ENCODE peak calls at places on chromosomes 4 and X, in four cellular contexts. One of them, this sample, is unnamed.

GRCh38 chrX:71632923-71633657 is 14.8 kb upstream of the CXCR3 start:
- DNase-seq in SK-N-SH: no peak
- DNase-seq in left ventricle myocardium inferior: no peak
- DNase-seq in OCI-LY7: no peak
- DNase-seq in this sample: no peak

GRCh38 chrX:25015486-25016360 is at the start of gene ARX:
- DNase-seq in SK-N-SH: peak; percentile 90
- DNase-seq in OCI-LY7: peak; percentile 33
- DNase-seq in left ventricle myocardium inferior: peak; percentile 25
- DNase-seq in this sample: peak; percentile 57

GRCh38 chr4:20323991-20324390 is 72.3 kb downstream of the SLIT2 start:
- DNase-seq in SK-N-SH: no peak
- DNase-seq in left ventricle myocardium inferior: no peak
- DNase-seq in OCI-LY7: no peak
- DNase-seq in this sample: no peak

GRCh38 chrX:2474280-2474962 is 26.4 kb downstream of the DHRSX start:
- DNase-seq in SK-N-SH: no peak
- DNase-seq in OCI-LY7: no peak
- DNase-seq in left ventricle myocardium inferior: no peak
- DNase-seq in this sample: no peak

GRCh38 chr4:185211035-185211434 is 1.6 kb downstream of the SNX25 start:
- DNase-seq in OCI-LY7: peak; percentile 33
- DNase-seq in SK-N-SH: no peak
- DNase-seq in left ventricle myocardium inferior: no peak
- DNase-seq in this sample: peak; percentile 46

GRCh38 chr4:26157541-26157940 is 163.3 kb upstream of the RBPJ start:
- DNase-seq in left ventricle myocardium inferior: no peak
- DNase-seq in OCI-LY7: no peak
- DNase-seq in SK-N-SH: no peak
- DNase-seq in this sample: no peak

GRCh38 chr4:149050840-149051239 is 608.6 kb upstream of the NR3C2 start:
- DNase-seq in OCI-LY7: no peak
- DNase-seq in SK-N-SH: no peak
- DNase-seq in left ventricle myocardium inferior: no peak
- DNase-seq in this sample: no peak

GRCh38 chr4:68375667-68376559 is 26.0 kb upstream of the YTHDC1 start:
- DNase-seq in OCI-LY7: peak; percentile 65
- DNase-seq in left ventricle myocardium inferior: no peak
- DNase-seq in SK-N-SH: peak; percentile 65
- DNase-seq in this sample: peak; percentile 32

GRCh38 chrX:49186125-49187027 is at the start of gene PRICKLE3:
- DNase-seq in left ventricle myocardium inferior: peak; percentile 85
- DNase-seq in SK-N-SH: no peak
- DNase-seq in OCI-LY7: peak; percentile 87
- DNase-seq in this sample: peak; percentile 89

GRCh38 chr4:27084685-27085356 is 224.2 kb downstream of the STIM2 start:
- DNase-seq in OCI-LY7: no peak
- DNase-seq in left ventricle myocardium inferior: peak; percentile 24
- DNase-seq in SK-N-SH: peak; percentile 52
- DNase-seq in this sample: peak; percentile 45

GRCh38 chr4:138242076-138242829 is at the start of gene SLC7A11:
- DNase-seq in left ventricle myocardium inferior: no peak
- DNase-seq in SK-N-SH: peak; percentile 27
- DNase-seq in OCI-LY7: peak; percentile 97
- DNase-seq in this sample: no peak
- TF ChIP-seq CTCF in left ventricle myocardium inferior: no peak
- TF ChIP-seq CTCF in SK-N-SH: no peak
- TF ChIP-seq CTCF in OCI-LY7: no peak
- TF ChIP-seq CTCF in this sample: no peak

DNA sequence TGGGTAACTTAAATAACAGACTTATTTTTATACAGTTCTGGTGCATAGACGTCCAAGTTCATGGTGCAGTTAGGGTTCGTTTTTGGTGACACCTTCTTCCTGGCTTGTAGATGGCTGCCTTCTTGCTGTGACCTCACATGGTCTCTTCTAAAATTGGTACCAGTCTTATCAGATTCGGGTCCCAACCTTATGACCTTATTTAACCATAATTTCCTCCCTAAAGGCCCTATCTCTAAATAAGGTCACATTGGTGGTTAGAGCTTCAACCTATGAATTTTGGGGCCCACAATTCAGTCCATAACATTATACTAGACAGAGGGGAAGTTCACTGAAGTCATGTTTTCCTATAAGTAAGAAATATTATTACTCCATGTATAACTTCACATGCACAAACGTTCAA is 128.0 kb downstream of the CFAP299 start:
- DNase-seq in OCI-LY7: no peak
- DNase-seq in SK-N-SH: no peak
- DNase-seq in left ventricle myocardium inferior: no peak
- DNase-seq in this sample: no peak
- H3K4me3 ChIP-seq in OCI-LY7: no peak overlapping the region
- H3K4me3 ChIP-seq in SK-N-SH: no peak overlapping the region
- H3K4me3 ChIP-seq in left ventricle myocardium inferior: no peak overlapping the region
- H3K4me3 ChIP-seq in this sample: no peak overlapping the region

DNA sequence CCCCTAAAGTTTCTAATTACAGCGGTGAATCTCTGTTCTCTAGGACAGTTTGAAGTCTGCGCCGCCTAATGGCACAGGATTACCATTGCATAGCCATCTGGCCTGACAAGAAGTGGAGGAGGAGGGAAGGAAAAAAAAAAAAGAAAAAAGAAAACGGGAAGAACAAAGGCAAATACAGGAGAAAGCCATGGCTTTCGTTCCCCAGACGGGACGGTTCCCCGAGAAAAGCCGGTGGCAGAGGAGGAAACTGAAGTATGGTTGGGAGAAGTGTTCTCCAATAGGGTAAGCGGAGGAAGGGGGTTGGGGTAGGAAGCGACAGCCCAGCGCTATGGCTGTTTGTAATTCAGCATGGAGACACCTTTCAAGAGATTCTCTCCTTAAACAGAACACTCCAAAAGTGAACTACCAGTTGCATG is 80.8 kb downstream of the HMGN5 start:
- DNase-seq in OCI-LY7: peak; percentile 77
- DNase-seq in SK-N-SH: peak; percentile 8
- DNase-seq in left ventricle myocardium inferior: peak; percentile 16
- DNase-seq in this sample: peak; percentile 55
- TF ChIP-seq CTCF in OCI-LY7: peak; percentile 80
- TF ChIP-seq CTCF in SK-N-SH: peak; percentile 70
- TF ChIP-seq CTCF in left ventricle myocardium inferior: peak; percentile 65
- TF ChIP-seq CTCF in this sample: peak; percentile 54

GRCh38 chrX:68694429-68695205 is 47.2 kb downstream of the STARD8 start:
- DNase-seq in left ventricle myocardium inferior: no peak
- DNase-seq in SK-N-SH: no peak
- DNase-seq in OCI-LY7: no peak
- DNase-seq in this sample: no peak
- H3K4me3 ChIP-seq in left ventricle myocardium inferior: peak overlapping the region; percentile 77
- H3K4me3 ChIP-seq in SK-N-SH: peak overlapping the region; percentile 53
- H3K4me3 ChIP-seq in OCI-LY7: no peak overlapping the region
- H3K4me3 ChIP-seq in this sample: no peak overlapping the region

DNA sequence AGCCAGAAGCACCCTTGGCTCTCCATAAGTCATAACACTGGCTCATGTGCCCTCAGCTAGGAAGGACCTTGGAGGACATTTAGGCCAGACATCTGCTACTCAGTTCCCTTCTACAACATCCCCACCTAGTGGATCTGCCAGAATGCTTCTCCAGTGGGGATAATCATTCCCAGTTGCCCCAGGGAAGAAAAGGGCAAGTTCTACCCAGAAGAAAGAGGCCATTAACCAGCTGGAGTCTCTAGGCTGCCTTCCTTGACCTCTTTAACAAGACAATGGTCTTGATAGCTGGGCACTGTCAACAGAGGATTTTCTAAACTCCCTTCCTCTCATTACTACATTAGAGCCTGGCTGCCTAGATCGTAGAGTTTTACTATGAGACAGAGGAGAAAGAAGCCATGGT is 42.0 kb downstream of the LGI2 start:
- DNase-seq in OCI-LY7: no peak
- DNase-seq in SK-N-SH: no peak
- DNase-seq in left ventricle myocardium inferior: no peak
- DNase-seq in this sample: no peak
- TF ChIP-seq CTCF in OCI-LY7: peak; percentile 32
- TF ChIP-seq CTCF in SK-N-SH: peak; percentile 38
- TF ChIP-seq CTCF in left ventricle myocardium inferior: peak; percentile 59
- TF ChIP-seq CTCF in this sample: peak; percentile 15

GRCh38 chrX:133983974-133984578 is 1.3 kb downstream of the GPC3 start:
- DNase-seq in left ventricle myocardium inferior: no peak
- DNase-seq in SK-N-SH: no peak
- DNase-seq in OCI-LY7: no peak
- DNase-seq in this sample: no peak
- H3K4me3 ChIP-seq in left ventricle myocardium inferior: peak overlapping the region; percentile 55
- H3K4me3 ChIP-seq in SK-N-SH: no peak overlapping the region
- H3K4me3 ChIP-seq in OCI-LY7: no peak overlapping the region
- H3K4me3 ChIP-seq in this sample: no peak overlapping the region

GRCh38 chrX:54442790-54443189 is 2.6 kb downstream of the TSR2 start:
- DNase-seq in OCI-LY7: no peak
- DNase-seq in SK-N-SH: no peak
- DNase-seq in left ventricle myocardium inferior: no peak
- DNase-seq in this sample: no peak

GRCh38 chrX:54444752-54445151 is 4.5 kb downstream of the TSR2 start:
- DNase-seq in SK-N-SH: no peak
- DNase-seq in left ventricle myocardium inferior: no peak
- DNase-seq in OCI-LY7: no peak
- DNase-seq in this sample: no peak

GRCh38 chrX:54435121-54435520 is 5.1 kb upstream of the TSR2 start:
- DNase-seq in SK-N-SH: no peak
- DNase-seq in left ventricle myocardium inferior: no peak
- DNase-seq in OCI-LY7: no peak
- DNase-seq in this sample: no peak

GRCh38 chrX:54446084-54446483 is 5.9 kb downstream of the TSR2 start:
- DNase-seq in OCI-LY7: no peak
- DNase-seq in left ventricle myocardium inferior: no peak
- DNase-seq in SK-N-SH: no peak
- DNase-seq in this sample: no peak

DNA sequence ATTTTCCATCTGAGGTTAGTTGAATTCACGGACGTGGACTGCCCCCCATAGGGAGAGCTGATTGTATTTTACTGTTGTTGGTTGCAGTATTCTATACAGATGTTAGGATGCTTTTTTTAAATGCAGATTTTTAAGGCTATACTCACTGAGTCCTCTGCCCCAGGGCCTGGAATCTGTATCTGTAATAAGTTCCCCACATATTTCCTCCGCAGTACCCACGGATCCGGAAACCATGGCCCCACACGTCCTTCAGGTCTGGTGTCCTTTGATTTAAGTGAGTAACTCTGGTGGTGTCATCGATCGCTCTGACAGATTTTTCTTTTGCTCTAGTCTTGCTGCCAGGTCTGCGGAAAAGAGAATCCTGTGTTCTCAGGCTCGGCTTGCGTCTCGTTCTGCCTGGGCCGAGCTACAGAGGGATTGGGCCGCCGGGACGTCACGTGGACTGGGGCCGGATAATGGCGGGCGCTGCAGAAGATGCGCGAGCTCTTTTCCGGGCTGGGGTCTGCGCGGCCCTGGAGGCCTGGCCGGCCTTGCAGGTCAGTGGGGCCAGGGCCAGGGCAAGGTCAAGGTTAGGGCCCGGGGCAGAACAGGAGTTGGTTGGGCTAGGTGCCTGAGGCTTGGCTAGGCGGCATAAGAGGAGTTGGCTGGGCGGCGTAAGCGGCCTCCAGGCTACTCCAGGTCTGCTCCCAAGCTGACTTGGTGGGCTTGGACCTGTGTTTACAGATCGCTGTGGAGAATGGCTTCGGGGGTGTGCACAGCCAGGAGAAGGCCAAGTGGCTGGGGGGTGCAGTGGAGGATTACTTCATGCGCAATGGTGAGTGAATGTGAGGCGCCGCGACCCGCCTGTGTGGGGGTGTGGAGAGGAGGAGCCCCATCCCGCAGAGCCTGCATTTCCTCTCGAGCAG is at the start of gene TSR2:
- DNase-seq in OCI-LY7: peak; percentile 86
- DNase-seq in SK-N-SH: peak; percentile 82
- DNase-seq in left ventricle myocardium inferior: peak; percentile 79
- DNase-seq in this sample: peak; percentile 84
- TF ChIP-seq CTCF in OCI-LY7: peak; percentile 56
- TF ChIP-seq CTCF in SK-N-SH: peak; percentile 47
- TF ChIP-seq CTCF in left ventricle myocardium inferior: no peak
- TF ChIP-seq CTCF in this sample: no peak

GRCh38 chr4:126451237-126451885 is 1136.6 kb downstream of the FAT4 start:
- DNase-seq in OCI-LY7: no peak
- DNase-seq in left ventricle myocardium inferior: no peak
- DNase-seq in SK-N-SH: no peak
- DNase-seq in this sample: no peak

GRCh38 chr4:126448093-126448820 is 1133.5 kb downstream of the FAT4 start:
- DNase-seq in SK-N-SH: no peak
- DNase-seq in left ventricle myocardium inferior: no peak
- DNase-seq in OCI-LY7: no peak
- DNase-seq in this sample: no peak

GRCh38 chr4:126445596-126445995 is 1130.8 kb downstream of the FAT4 start:
- DNase-seq in SK-N-SH: no peak
- DNase-seq in left ventricle myocardium inferior: no peak
- DNase-seq in OCI-LY7: no peak
- DNase-seq in this sample: no peak

GRCh38 chr4:126441173-126441810 is 1126.5 kb downstream of the FAT4 start:
- DNase-seq in left ventricle myocardium inferior: no peak
- DNase-seq in SK-N-SH: no peak
- DNase-seq in OCI-LY7: no peak
- DNase-seq in this sample: no peak

DNA sequence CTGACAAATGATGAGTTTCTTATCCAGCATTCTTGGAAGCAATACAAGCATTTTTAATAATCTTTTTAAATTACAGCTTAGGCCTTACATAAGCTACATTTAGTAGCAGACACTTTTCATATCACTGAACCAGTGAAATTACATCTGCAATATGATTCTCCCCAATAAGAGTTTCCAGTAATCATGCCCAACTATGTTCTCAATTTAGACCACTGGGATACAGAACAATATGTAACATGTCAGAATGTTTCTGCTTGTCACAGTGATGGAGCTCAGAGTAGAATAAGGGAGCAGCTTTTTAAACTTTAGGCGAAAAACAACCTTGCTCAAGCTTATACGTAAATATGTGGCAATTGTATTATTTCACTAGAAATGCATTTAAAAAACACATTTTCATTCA is 1132.2 kb downstream of the FAT4 start:
- DNase-seq in OCI-LY7: no peak
- DNase-seq in SK-N-SH: no peak
- DNase-seq in left ventricle myocardium inferior: no peak
- DNase-seq in this sample: no peak
- H3K4me3 ChIP-seq in OCI-LY7: no peak overlapping the region
- H3K4me3 ChIP-seq in SK-N-SH: no peak overlapping the region
- H3K4me3 ChIP-seq in left ventricle myocardium inferior: no peak overlapping the region
- H3K4me3 ChIP-seq in this sample: no peak overlapping the region

DNA sequence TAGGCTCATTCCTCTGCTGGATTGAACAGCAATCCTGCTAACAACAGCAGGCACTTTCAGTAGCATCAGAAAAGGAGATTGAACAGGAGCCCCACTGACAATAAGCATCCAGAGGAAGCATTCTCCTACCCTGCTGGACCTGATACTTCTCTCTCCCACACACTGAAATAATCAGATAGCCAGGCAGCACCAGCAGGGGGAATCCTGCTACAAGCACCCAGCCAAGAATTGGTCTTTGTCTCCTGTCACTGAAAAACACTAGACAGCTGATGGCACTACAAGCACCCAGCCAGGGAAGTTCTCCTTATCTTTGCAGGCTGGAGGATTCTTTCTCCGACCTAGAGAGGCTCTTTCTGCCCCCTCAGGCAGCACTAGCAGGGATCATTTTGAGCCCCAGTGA is 444.3 kb upstream of the GRIA3 start:
- DNase-seq in OCI-LY7: no peak
- DNase-seq in left ventricle myocardium inferior: no peak
- DNase-seq in SK-N-SH: no peak
- DNase-seq in this sample: no peak
- TF ChIP-seq CTCF in OCI-LY7: no peak
- TF ChIP-seq CTCF in left ventricle myocardium inferior: no peak
- TF ChIP-seq CTCF in SK-N-SH: no peak
- TF ChIP-seq CTCF in this sample: no peak

GRCh38 chr4:98653890-98654867 is 4.2 kb downstream of the TSPAN5 start:
- DNase-seq in SK-N-SH: no peak
- DNase-seq in left ventricle myocardium inferior: no peak
- DNase-seq in OCI-LY7: no peak
- DNase-seq in this sample: no peak
- H3K4me3 ChIP-seq in SK-N-SH: no peak overlapping the region
- H3K4me3 ChIP-seq in left ventricle myocardium inferior: no peak overlapping the region
- H3K4me3 ChIP-seq in OCI-LY7: no peak overlapping the region
- H3K4me3 ChIP-seq in this sample: no peak overlapping the region